ENCODE peak calls at places on chromosome 1, in four cellular contexts. One of them, this sample, is unnamed.

GRCh38 chr1:40182956-40183710 is 21.9 kb downstream of the RLF start:
- DNase-seq in GM23338: peak
- DNase-seq in IMR-90: peak
- DNase-seq in mesendoderm: peak
- DNase-seq in this sample: peak

GRCh38 chr1:156498447-156499193 is 2.0 kb downstream of the MEF2D start:
- DNase-seq in GM23338: peak
- DNase-seq in IMR-90: peak
- DNase-seq in mesendoderm: peak
- DNase-seq in this sample: no peak

GRCh38 chr1:54421101-54421504 is 14.9 kb upstream of the SSBP3 start:
- DNase-seq in GM23338: no peak
- DNase-seq in IMR-90: no peak
- DNase-seq in mesendoderm: no peak
- DNase-seq in this sample: no peak

GRCh38 chr1:6131561-6131960 is 48.6 kb downstream of the CHD5 start:
- DNase-seq in GM23338: no peak
- DNase-seq in IMR-90: no peak
- DNase-seq in mesendoderm: no peak
- DNase-seq in this sample: no peak

GRCh38 chr1:208570362-208570761 is 326.2 kb upstream of the PLXNA2 start:
- DNase-seq in GM23338: no peak
- DNase-seq in IMR-90: no peak
- DNase-seq in mesendoderm: no peak
- DNase-seq in this sample: no peak

GRCh38 chr1:172167801-172168596 is 252.5 kb upstream of the C1orf105 start:
- DNase-seq in GM23338: no peak
- DNase-seq in IMR-90: peak
- DNase-seq in mesendoderm: no peak
- DNase-seq in this sample: no peak

GRCh38 chr1:85911742-85912141 is 203.5 kb upstream of the ZNHIT6 start:
- DNase-seq in GM23338: peak
- DNase-seq in IMR-90: peak
- DNase-seq in mesendoderm: peak
- DNase-seq in this sample: no peak

GRCh38 chr1:245301162-245301580 is 146.4 kb downstream of the KIF26B start:
- DNase-seq in GM23338: no peak
- DNase-seq in IMR-90: peak
- DNase-seq in mesendoderm: no peak
- DNase-seq in this sample: no peak

GRCh38 chr1:111660204-111661150 is 40.9 kb downstream of the RAP1A start:
- DNase-seq in GM23338: no peak
- DNase-seq in IMR-90: peak
- DNase-seq in mesendoderm: peak
- DNase-seq in this sample: no peak

GRCh38 chr1:88327391-88328267 is 356.4 kb upstream of the PKN2 start:
- DNase-seq in GM23338: no peak
- DNase-seq in IMR-90: peak
- DNase-seq in mesendoderm: peak
- DNase-seq in this sample: peak

GRCh38 chr1:224864006-224864405 is 65.5 kb upstream of the DNAH14 start:
- DNase-seq in GM23338: no peak
- DNase-seq in IMR-90: peak
- DNase-seq in mesendoderm: no peak
- DNase-seq in this sample: no peak

GRCh38 chr1:14946567-14947285 is 206.8 kb upstream of the TMEM51 start:
- DNase-seq in GM23338: no peak
- DNase-seq in IMR-90: peak
- DNase-seq in mesendoderm: no peak
- DNase-seq in this sample: peak

GRCh38 chr1:223133824-223134435 is 9.1 kb downstream of the TLR5 start:
- DNase-seq in GM23338: peak
- DNase-seq in IMR-90: peak
- DNase-seq in mesendoderm: peak
- DNase-seq in this sample: peak

GRCh38 chr1:234694661-234695060 is 84.7 kb upstream of the IRF2BP2 start:
- DNase-seq in GM23338: no peak
- DNase-seq in IMR-90: no peak
- DNase-seq in mesendoderm: no peak
- DNase-seq in this sample: no peak

GRCh38 chr1:84836145-84836544 is 56.9 kb downstream of the LPAR3 start:
- DNase-seq in GM23338: no peak
- DNase-seq in IMR-90: no peak
- DNase-seq in mesendoderm: no peak
- DNase-seq in this sample: no peak

GRCh38 chr1:205626216-205626615 is 5.6 kb downstream of the ELK4 start:
- DNase-seq in GM23338: no peak
- DNase-seq in IMR-90: no peak
- DNase-seq in mesendoderm: no peak
- DNase-seq in this sample: no peak

GRCh38 chr1:8349961-8350360 is 32.0 kb downstream of the SLC45A1 start:
- DNase-seq in GM23338: no peak
- DNase-seq in IMR-90: no peak
- DNase-seq in mesendoderm: no peak
- DNase-seq in this sample: no peak

GRCh38 chr1:151265446-151266236 is 11.1 kb downstream of the PSMD4 start:
- DNase-seq in GM23338: no peak
- DNase-seq in IMR-90: no peak
- DNase-seq in mesendoderm: no peak
- DNase-seq in this sample: no peak

GRCh38 chr1:29524285-29525065 is 288.2 kb downstream of the PTPRU start:
- DNase-seq in GM23338: no peak
- DNase-seq in IMR-90: no peak
- DNase-seq in mesendoderm: no peak
- DNase-seq in this sample: no peak

DNA sequence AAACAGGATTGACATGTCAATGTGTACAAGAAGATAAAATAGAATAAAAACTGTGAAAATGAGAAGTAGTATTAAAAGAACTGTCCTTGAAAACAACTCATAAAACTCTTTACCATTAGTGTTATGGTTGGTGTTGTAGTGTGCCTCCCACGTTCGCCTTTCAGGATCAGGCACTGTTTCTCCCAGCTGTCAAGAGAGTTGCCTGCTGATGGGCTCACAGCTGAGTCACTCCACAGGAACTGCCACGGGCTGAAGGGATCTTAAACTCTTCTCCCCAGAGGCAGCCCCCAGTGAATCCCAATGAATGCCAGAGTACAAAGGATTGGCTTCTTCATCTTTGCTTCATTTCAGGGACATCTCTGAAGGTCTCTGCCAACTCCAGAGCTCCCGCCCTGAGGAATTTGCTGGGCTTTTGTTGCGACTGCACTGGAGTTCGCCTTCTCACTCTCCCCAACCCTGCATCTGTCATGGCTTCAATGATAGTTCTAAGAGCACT is 119.6 kb downstream of the ADGRL2 start:
- DNase-seq in GM23338: peak
- DNase-seq in IMR-90: peak
- DNase-seq in mesendoderm: peak
- DNase-seq in this sample: peak
- H3K4me2 ChIP-seq in GM23338: peak
- H3K4me2 ChIP-seq in IMR-90: peak
- H3K4me2 ChIP-seq in mesendoderm: no peak
- H3K4me2 ChIP-seq in this sample: peak

GRCh38 chr1:114671011-114671938 is 1.4 kb upstream of the DENND2C start:
- DNase-seq in GM23338: no peak
- DNase-seq in IMR-90: peak
- DNase-seq in mesendoderm: no peak
- DNase-seq in this sample: no peak
- H3K4me2 ChIP-seq in GM23338: peak
- H3K4me2 ChIP-seq in IMR-90: no peak
- H3K4me2 ChIP-seq in mesendoderm: no peak
- H3K4me2 ChIP-seq in this sample: peak

GRCh38 chr1:32406629-32407111 is 12.4 kb upstream of the BSDC1 start:
- DNase-seq in GM23338: no peak
- DNase-seq in IMR-90: no peak
- DNase-seq in mesendoderm: no peak
- DNase-seq in this sample: no peak
- H3K4me2 ChIP-seq in GM23338: no peak
- H3K4me2 ChIP-seq in IMR-90: no peak
- H3K4me2 ChIP-seq in mesendoderm: no peak
- H3K4me2 ChIP-seq in this sample: no peak

GRCh38 chr1:42966688-42967609 is 8.3 kb upstream of the SLC2A1 start:
- DNase-seq in GM23338: peak
- DNase-seq in IMR-90: peak
- DNase-seq in mesendoderm: peak
- DNase-seq in this sample: peak
- H3K4me2 ChIP-seq in GM23338: no peak
- H3K4me2 ChIP-seq in IMR-90: peak
- H3K4me2 ChIP-seq in mesendoderm: no peak
- H3K4me2 ChIP-seq in this sample: no peak

DNA sequence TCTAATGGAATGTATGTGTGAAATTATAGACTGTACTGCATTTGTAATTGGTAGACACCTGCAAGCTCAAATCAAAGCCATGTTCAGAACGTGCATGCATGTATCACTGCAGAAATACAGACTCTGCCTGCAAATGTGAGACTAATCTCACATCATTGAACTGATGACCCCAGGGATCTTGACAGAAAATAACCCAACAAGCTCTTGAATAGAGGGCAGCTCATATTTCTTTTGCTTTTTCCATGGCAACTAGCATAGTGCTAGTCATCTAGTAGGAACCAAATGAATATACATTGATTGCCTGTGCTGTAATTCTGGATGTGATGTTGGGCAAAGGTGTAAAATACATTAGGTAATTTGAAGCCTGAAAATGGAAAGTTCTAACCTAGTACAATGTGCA is 62.4 kb downstream of the PTPRC start:
- DNase-seq in GM23338: no peak
- DNase-seq in IMR-90: no peak
- DNase-seq in mesendoderm: no peak
- DNase-seq in this sample: no peak
- H3K4me2 ChIP-seq in GM23338: peak
- H3K4me2 ChIP-seq in IMR-90: no peak
- H3K4me2 ChIP-seq in mesendoderm: no peak
- H3K4me2 ChIP-seq in this sample: no peak

GRCh38 chr1:117589531-117589930 is 16.3 kb upstream of the TENT5C start:
- DNase-seq in GM23338: no peak
- DNase-seq in IMR-90: no peak
- DNase-seq in mesendoderm: no peak
- DNase-seq in this sample: no peak

GRCh38 chr1:117586747-117587478 is 18.9 kb upstream of the TENT5C start:
- DNase-seq in GM23338: no peak
- DNase-seq in IMR-90: no peak
- DNase-seq in mesendoderm: no peak
- DNase-seq in this sample: no peak

GRCh38 chr1:117586337-117586736 is 19.5 kb upstream of the TENT5C start:
- DNase-seq in GM23338: no peak
- DNase-seq in IMR-90: no peak
- DNase-seq in mesendoderm: no peak
- DNase-seq in this sample: no peak

GRCh38 chr1:117585086-117585485 is 20.8 kb upstream of the TENT5C start:
- DNase-seq in GM23338: no peak
- DNase-seq in IMR-90: no peak
- DNase-seq in mesendoderm: no peak
- DNase-seq in this sample: no peak

GRCh38 chr1:117587479-117588356 is 18.1 kb upstream of the TENT5C start:
- DNase-seq in GM23338: no peak
- DNase-seq in IMR-90: no peak
- DNase-seq in mesendoderm: no peak
- DNase-seq in this sample: no peak
- H3K4me2 ChIP-seq in GM23338: no peak
- H3K4me2 ChIP-seq in IMR-90: no peak
- H3K4me2 ChIP-seq in mesendoderm: no peak
- H3K4me2 ChIP-seq in this sample: no peak